ENCODE peak calls at places on chromosomes 3 and 15, in five cellular contexts. Y, B, L, C and J are unnamed samples.

GRCh38 chr3:18507333-18507732 is 82.2 kb upstream of the SATB1 start:
- DNase-seq in C (no peak), L (no peak), Y (no peak), B (no peak), J (no peak)

GRCh38 chr3:72951259-72951722 is 45.3 kb upstream of the PPP4R2 start:
- DNase-seq in C (no peak), L (no peak), Y (no peak), B (no peak), J (no peak)

GRCh38 chr15:46897266-46897665 is 820.0 kb upstream of the SEMA6D start:
- DNase-seq in L (no peak), Y (no peak), B (no peak), C (no peak), J (no peak)

GRCh38 chr3:102464261-102464660 is 29.4 kb downstream of the ZPLD1 start:
- DNase-seq in L (no peak), Y (no peak), B (no peak), C (no peak), J (no peak)

GRCh38 chr3:23575697-23576096 is 230.1 kb upstream of the UBE2E1 start:
- DNase-seq in B (no peak), Y (no peak), L (no peak), C (no peak), J (no peak)

GRCh38 chr3:197503652-197504051 is 52.1 kb downstream of the BDH1 start:
- DNase-seq in Y (no peak), B (no peak), C (no peak), L (no peak), J (no peak)

GRCh38 chr3:16329792-16330061 is 64.7 kb downstream of the OXNAD1 start:
- DNase-seq in B (no peak), C (no peak), Y (no peak), L (no peak), J (no peak)

GRCh38 chr15:68644088-68644904 is 65.5 kb downstream of the CORO2B start:
- DNase-seq in C (no peak), Y (peak), L (no peak), B (no peak), J (no peak)

GRCh38 chr3:134090031-134090430 is 60.3 kb upstream of the SLCO2A1 start:
- DNase-seq in B (no peak), L (no peak), Y (no peak), C (no peak), J (no peak)

GRCh38 chr15:85494035-85494793 is 113.8 kb downstream of the AKAP13 start:
- DNase-seq in B (no peak), L (no peak), C (no peak), Y (peak), J (no peak)

GRCh38 chr3:174219738-174220137 is 639.4 kb upstream of the NAALADL2 start:
- DNase-seq in B (no peak), C (no peak), L (no peak), Y (no peak), J (no peak)

GRCh38 chr15:99994849-99995248 is 261.6 kb upstream of the LYSMD4 start:
- DNase-seq in Y (no peak), L (no peak), C (no peak), B (no peak), J (no peak)

GRCh38 chr3:9349321-9350117 is 13.3 kb upstream of the THUMPD3 start:
- DNase-seq in L (no peak), C (no peak), Y (no peak), B (peak), J (no peak)

GRCh38 chr3:142534543-142534942 is 44.0 kb downstream of the ATR start:
- DNase-seq in B (no peak), L (no peak), C (no peak), Y (no peak), J (no peak)

GRCh38 chr3:35487396-35487795 is 151.9 kb upstream of the ARPP21 start:
- DNase-seq in B (no peak), Y (no peak), C (no peak), L (no peak), J (no peak)

GRCh38 chr3:164459526-164460151 is 618.7 kb downstream of the SI start:
- DNase-seq in L (no peak), C (no peak), Y (no peak), B (no peak), J (no peak)

GRCh38 chr15:48965972-48966371 is 2.3 kb upstream of the SHC4 start:
- DNase-seq in L (no peak), B (no peak), C (no peak), Y (peak), J (no peak)

GRCh38 chr15:63212050-63212973 is 22.9 kb downstream of the RAB8B start:
- DNase-seq in Y (no peak), L (no peak), C (no peak), B (no peak), J (no peak)

GRCh38 chr15:25345943-25346342 is 92.9 kb downstream of the UBE3A start:
- DNase-seq in Y (no peak), B (peak), L (no peak), C (peak), J (no peak)

GRCh38 chr15:67914537-67915373 is 74.9 kb upstream of the RNU6-1 start:
- DNase-seq in L (no peak), C (peak), B (no peak), Y (no peak), J (no peak)

GRCh38 chr3:149657796-149658443 is at the start of gene WWTR1:
- DNase-seq in Y (peak), B (peak), L (no peak), C (peak), J (peak)

GRCh38 chr3:107690522-107691138 is 167.9 kb downstream of the BBX start:
- DNase-seq in C (no peak), L (no peak), B (no peak), Y (peak), J (no peak)

GRCh38 chr3:151412989-151413388 is 28.4 kb upstream of the P2RY12 start:
- DNase-seq in B (no peak), L (no peak), C (peak), Y (no peak), J (no peak)

GRCh38 chr3:176055851-176056250 is 1141.4 kb downstream of the TBL1XR1 start:
- DNase-seq in C (no peak), B (no peak), L (no peak), Y (no peak), J (no peak)

GRCh38 chr3:13236774-13237173 is 163.5 kb upstream of the IQSEC1 start:
- DNase-seq in L (no peak), B (no peak), Y (no peak), C (no peak), J (no peak)

GRCh38 chr3:171129827-171130226 is 103.3 kb upstream of the SLC2A2 start:
- DNase-seq in L (no peak), Y (no peak), C (no peak), B (no peak), J (no peak)

GRCh38 chr15:87461621-87462020 is 794.9 kb downstream of the NTRK3 start:
- DNase-seq in C (no peak), L (no peak), Y (no peak), B (no peak), J (no peak)

GRCh38 chr3:38102073-38102844 is 34.7 kb downstream of the ACAA1 start:
- DNase-seq in L (no peak), B (no peak), C (no peak), Y (no peak), J (no peak)

GRCh38 chr3:190019840-190020239 is 100.9 kb downstream of the P3H2 start:
- DNase-seq in C (no peak), L (no peak), B (no peak), Y (no peak), J (no peak)

GRCh38 chr3:107752202-107752990 is 229.6 kb downstream of the BBX start:
- DNase-seq in C (peak), B (no peak), Y (peak), L (no peak), J (no peak)

GRCh38 chr3:55826731-55827496 is 339.8 kb upstream of the WNT5A start:
- DNase-seq in C (no peak), B (no peak), Y (no peak), L (no peak), J (no peak)

GRCh38 chr3:120680193-120680894 is 1.7 kb downstream of the HGD start:
- DNase-seq in C (no peak), Y (no peak), L (no peak), B (no peak), J (no peak)

GRCh38 chr3:25155696-25156471 is 272.2 kb upstream of the RARB start:
- DNase-seq in B (no peak), L (no peak), C (peak), Y (no peak), J (no peak)

GRCh38 chr15:58269455-58270414 is 131.6 kb downstream of the AQP9 start:
- DNase-seq in B (no peak), Y (peak), C (peak), L (peak), J (no peak)

GRCh38 chr15:58043192-58043903 is 22.2 kb downstream of the ALDH1A2 start:
- DNase-seq in B (no peak), Y (peak), C (no peak), L (peak), J (peak)

GRCh38 chr15:50315814-50316630 is 39.0 kb downstream of the GABPB1 start:
- DNase-seq in L (no peak), C (no peak), B (no peak), Y (peak), J (no peak)

GRCh38 chr3:56987238-56987932 is 73.1 kb upstream of the SPATA12 start:
- DNase-seq in B (no peak), C (peak), L (peak), Y (no peak), J (no peak)
- TF ChIP-seq CTCF in B (no peak), C (peak), L (no peak), Y (no peak), J (no peak)

GRCh38 chr15:93012793-93013192 is 76.2 kb downstream of the RGMA start:
- DNase-seq in B (no peak), L (no peak), Y (no peak), C (no peak), J (no peak)
- TF ChIP-seq CTCF in B (no peak), L (no peak), Y (no peak), C (no peak), J (no peak)

GRCh38 chr3:139629033-139629432 is 48.7 kb downstream of the NMNAT3 start:
- DNase-seq in L (no peak), C (peak), B (no peak), Y (peak), J (no peak)
- TF ChIP-seq CTCF in L (no peak), C (peak), B (no peak), Y (peak), J (no peak)

GRCh38 chr3:48125026-48125704 is 63.1 kb downstream of the CDC25A start:
- DNase-seq in L (no peak), C (peak), Y (no peak), B (no peak), J (no peak)

GRCh38 chr3:48122504-48122903 is 65.7 kb downstream of the CDC25A start:
- DNase-seq in L (no peak), Y (no peak), B (no peak), C (no peak), J (no peak)

GRCh38 chr3:48128779-48129178 is 59.4 kb downstream of the CDC25A start:
- DNase-seq in Y (no peak), B (no peak), C (no peak), L (no peak), J (no peak)

GRCh38 chr3:48123346-48123745 is 64.9 kb downstream of the CDC25A start:
- DNase-seq in B (no peak), Y (no peak), L (no peak), C (no peak), J (no peak)

GRCh38 chr3:48125886-48126622 is 62.2 kb downstream of the CDC25A start:
- DNase-seq in B (no peak), C (no peak), Y (no peak), L (no peak), J (no peak)
- TF ChIP-seq CTCF in B (no peak), C (no peak), Y (no peak), L (no peak), J (no peak)

GRCh38 chr3:123318374-123318773 is 116.6 kb downstream of the SEC22A start:
- DNase-seq in B (no peak), C (no peak), Y (no peak), L (no peak), J (no peak)
- TF ChIP-seq CTCF in B (no peak), C (no peak), Y (no peak), L (no peak), J (no peak)

DNA sequence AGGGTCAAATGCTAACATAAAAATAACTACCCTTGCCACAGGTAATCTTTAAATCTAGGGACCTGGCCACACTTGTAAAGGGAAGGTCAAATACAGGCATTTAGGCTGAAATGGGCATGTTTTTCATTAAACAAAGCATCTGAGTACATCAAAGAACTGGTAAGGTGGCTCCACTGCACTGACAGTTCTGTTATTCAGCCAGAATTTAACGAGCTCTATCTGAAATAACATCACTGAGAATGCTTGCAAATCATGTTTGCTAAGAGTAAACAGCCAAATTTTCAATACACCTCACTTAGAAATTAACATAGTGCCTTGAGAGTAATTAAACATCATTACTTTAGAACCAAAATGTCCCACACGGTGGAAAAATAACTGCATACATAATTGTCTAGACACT is 118.9 kb downstream of the MTHFS start:
- DNase-seq in C (no peak), L (no peak), B (no peak), Y (no peak), J (no peak)
- TF ChIP-seq CTCF in C (no peak), L (no peak), B (no peak), Y (no peak), J (no peak)

DNA sequence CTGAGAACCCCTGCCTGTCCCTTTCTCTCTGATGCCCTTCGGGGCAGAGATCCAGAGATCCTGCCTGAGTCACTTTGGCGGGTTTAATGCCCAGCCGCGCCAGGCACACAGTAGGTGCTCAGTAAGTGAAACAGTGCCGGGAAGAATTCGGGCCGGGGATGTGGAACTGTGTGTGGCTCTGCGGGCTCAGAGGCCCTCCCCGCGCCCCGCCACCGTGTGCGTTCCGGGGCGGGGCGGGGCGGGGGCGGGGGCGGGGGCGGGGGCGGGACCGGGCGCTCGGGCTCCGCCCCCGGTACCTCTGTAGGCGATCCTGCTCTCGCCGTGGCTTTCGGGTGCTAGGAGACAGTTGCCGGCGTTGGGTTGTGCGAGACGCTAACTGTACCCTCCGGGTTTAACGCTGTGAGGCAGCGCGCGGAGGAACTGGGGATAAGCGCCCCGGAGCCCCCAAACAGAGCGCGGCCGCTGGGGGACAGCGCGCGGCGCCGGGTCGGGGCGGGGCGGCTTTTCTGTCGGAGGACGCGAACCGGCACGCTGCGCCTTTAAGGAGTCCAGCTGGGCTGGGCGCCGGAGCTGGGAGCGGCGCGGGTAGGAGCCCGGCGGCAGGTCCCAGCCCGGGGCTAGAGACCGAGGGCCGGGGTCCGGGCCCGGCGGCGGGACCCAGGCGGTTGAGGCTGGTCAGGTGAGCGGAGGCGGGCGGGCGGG is at the start of gene ABHD6:
- DNase-seq in C (peak), Y (peak), L (peak), B (peak), J (peak)
- TF ChIP-seq CTCF in C (peak), Y (peak), L (peak), B (no peak), J (no peak)

DNA sequence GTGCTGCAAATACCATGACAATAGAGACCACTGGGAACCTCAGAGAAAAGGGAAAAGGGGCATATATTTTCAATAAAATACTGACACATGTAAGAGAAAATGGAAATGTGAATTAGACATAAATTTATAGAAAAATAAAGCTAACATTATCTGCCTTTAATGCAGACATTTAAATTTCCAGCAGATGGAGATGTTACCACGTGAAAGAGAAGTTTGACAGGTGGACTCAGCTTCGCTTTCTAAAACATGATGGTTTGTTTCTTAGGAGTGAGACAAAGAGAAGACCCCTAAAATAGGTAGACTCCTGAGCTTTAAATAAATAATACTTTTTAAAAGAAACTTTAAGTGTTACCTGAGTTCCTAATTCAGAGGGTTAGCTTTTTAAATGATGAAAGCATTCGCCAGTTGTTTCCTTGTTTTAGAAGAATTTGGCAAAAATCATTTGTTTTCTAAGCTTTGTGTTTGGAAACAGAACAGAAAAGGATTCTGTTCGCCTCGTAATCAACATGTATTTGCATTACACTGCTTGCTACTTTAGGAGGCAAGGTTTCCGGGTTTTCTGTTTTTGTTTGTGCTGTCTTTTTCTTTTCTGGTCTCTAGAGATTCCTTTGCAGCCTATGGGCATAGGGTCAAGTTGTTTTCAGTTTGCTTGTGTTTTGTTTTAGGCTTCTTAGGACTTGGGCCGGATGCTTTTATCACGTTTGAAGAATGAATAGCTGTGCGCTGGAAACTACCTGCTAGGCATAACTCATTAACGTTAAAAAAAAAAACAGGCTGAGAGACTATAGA is 271.4 kb downstream of the THSD4 start:
- DNase-seq in B (no peak), L (no peak), Y (no peak), C (peak), J (no peak)
- TF ChIP-seq CTCF in B (peak), L (peak), Y (peak), C (peak), J (no peak)

GRCh38 chr3:188687389-188687788 is 484.4 kb upstream of the TPRG1 start:
- DNase-seq in Y (no peak), B (no peak), C (peak), L (no peak), J (no peak)
- TF ChIP-seq CTCF in Y (no peak), B (no peak), C (peak), L (no peak), J (no peak)

DNA sequence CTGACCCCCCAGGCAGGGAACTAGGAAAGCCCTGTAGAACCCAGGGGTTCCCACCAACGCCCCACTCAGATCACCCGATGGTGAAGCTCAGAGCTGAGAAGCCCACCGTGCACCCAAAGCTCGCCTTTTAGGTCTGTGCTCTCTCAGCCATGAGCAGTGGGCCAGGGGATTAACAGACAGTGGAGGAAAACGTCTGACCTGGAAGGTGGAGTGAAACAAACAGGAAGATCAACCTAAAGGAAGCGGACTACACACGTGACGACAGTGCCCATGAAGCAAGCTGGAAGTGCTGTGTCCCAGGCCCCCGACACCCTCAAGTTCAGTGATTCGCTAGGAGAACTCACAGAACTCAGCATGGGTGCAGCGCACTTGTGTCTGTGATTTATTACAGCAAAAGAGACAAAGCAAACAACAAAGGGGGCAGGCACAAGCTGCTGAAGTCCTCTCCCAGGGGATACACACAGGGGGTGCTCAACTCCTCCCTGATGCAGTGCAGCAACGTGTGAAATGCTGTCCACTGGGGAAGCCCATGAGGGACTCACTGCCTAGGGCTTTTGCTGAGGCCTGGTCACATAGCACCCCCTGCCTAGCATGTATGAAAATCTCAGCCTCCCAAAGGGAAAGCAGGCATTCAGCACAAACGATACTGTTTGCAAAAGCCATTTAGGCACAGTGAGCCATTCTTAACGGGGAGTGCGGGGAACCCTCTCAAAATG is 43.5 kb downstream of the CFAP92 start:
- DNase-seq in C (peak), L (peak), B (no peak), Y (peak), J (no peak)
- TF ChIP-seq CTCF in C (peak), L (peak), B (no peak), Y (peak), J (no peak)